ENCODE peak calls at places on chromosomes 11 and 22, in ten cellular contexts. One of them, this sample, is unnamed.
A peak's percentile ranks its signal among the peaks of the same experiment; 100 is the strongest.

GRCh38 chr11:132980721-132981120 is 551.6 kb downstream of the OPCML start:
- DNase-seq in HCT116: no peak
- DNase-seq in IMR-90: no peak
- DNase-seq in thoracic aorta: no peak
- DNase-seq in pancreas: no peak
- DNase-seq in A549: no peak
- DNase-seq in mammary epithelial cell: no peak
- DNase-seq in PC-3: no peak
- DNase-seq in cardiac muscle cell: no peak
- DNase-seq in CD8-positive, alpha-beta memory T cell: no peak
- DNase-seq in this sample: no peak

GRCh38 chr11:35376613-35377012 is 42.7 kb downstream of the SLC1A2 start:
- DNase-seq in HCT116: no peak
- DNase-seq in PC-3: no peak
- DNase-seq in pancreas: no peak
- DNase-seq in thoracic aorta: no peak
- DNase-seq in cardiac muscle cell: no peak
- DNase-seq in CD8-positive, alpha-beta memory T cell: no peak
- DNase-seq in A549: no peak
- DNase-seq in IMR-90: peak; percentile 74
- DNase-seq in mammary epithelial cell: no peak
- DNase-seq in this sample: no peak

GRCh38 chr11:9982796-9983579 is 311.0 kb downstream of the SBF2 start:
- DNase-seq in thoracic aorta: no peak
- DNase-seq in HCT116: peak; percentile 31
- DNase-seq in PC-3: peak; percentile 85
- DNase-seq in CD8-positive, alpha-beta memory T cell: no peak
- DNase-seq in cardiac muscle cell: peak; percentile 71
- DNase-seq in IMR-90: peak; percentile 40
- DNase-seq in A549: peak; percentile 97
- DNase-seq in pancreas: no peak
- DNase-seq in mammary epithelial cell: peak; percentile 43
- DNase-seq in this sample: no peak

GRCh38 chr11:12721816-12722604 is 47.8 kb downstream of the TEAD1 start:
- DNase-seq in pancreas: no peak
- DNase-seq in PC-3: peak; percentile 53
- DNase-seq in HCT116: no peak
- DNase-seq in A549: peak; percentile 31
- DNase-seq in CD8-positive, alpha-beta memory T cell: no peak
- DNase-seq in mammary epithelial cell: no peak
- DNase-seq in IMR-90: no peak
- DNase-seq in thoracic aorta: no peak
- DNase-seq in cardiac muscle cell: no peak
- DNase-seq in this sample: no peak

GRCh38 chr11:58395581-58395980 is 11.1 kb downstream of the OR5B3 start:
- DNase-seq in HCT116: no peak
- DNase-seq in IMR-90: peak; percentile 71
- DNase-seq in CD8-positive, alpha-beta memory T cell: no peak
- DNase-seq in PC-3: peak; percentile 39
- DNase-seq in A549: no peak
- DNase-seq in thoracic aorta: no peak
- DNase-seq in cardiac muscle cell: no peak
- DNase-seq in pancreas: no peak
- DNase-seq in mammary epithelial cell: peak; percentile 31
- DNase-seq in this sample: no peak

GRCh38 chr22:29987143-29987542 is 93.1 kb upstream of the HORMAD2 start:
- DNase-seq in thoracic aorta: no peak
- DNase-seq in pancreas: no peak
- DNase-seq in PC-3: no peak
- DNase-seq in CD8-positive, alpha-beta memory T cell: no peak
- DNase-seq in A549: no peak
- DNase-seq in IMR-90: no peak
- DNase-seq in HCT116: no peak
- DNase-seq in cardiac muscle cell: no peak
- DNase-seq in mammary epithelial cell: no peak
- DNase-seq in this sample: no peak

GRCh38 chr11:19512621-19513020 is 200.0 kb upstream of the NAV2 start:
- DNase-seq in PC-3: no peak
- DNase-seq in CD8-positive, alpha-beta memory T cell: no peak
- DNase-seq in IMR-90: no peak
- DNase-seq in pancreas: no peak
- DNase-seq in HCT116: no peak
- DNase-seq in A549: no peak
- DNase-seq in cardiac muscle cell: no peak
- DNase-seq in thoracic aorta: no peak
- DNase-seq in mammary epithelial cell: no peak
- DNase-seq in this sample: no peak

GRCh38 chr11:47393163-47394049 is 15.0 kb upstream of the SLC39A13 start:
- DNase-seq in thoracic aorta: no peak
- DNase-seq in cardiac muscle cell: peak; percentile 41
- DNase-seq in HCT116: no peak
- DNase-seq in PC-3: no peak
- DNase-seq in A549: no peak
- DNase-seq in pancreas: no peak
- DNase-seq in CD8-positive, alpha-beta memory T cell: no peak
- DNase-seq in IMR-90: peak; percentile 88
- DNase-seq in mammary epithelial cell: no peak
- DNase-seq in this sample: no peak

GRCh38 chr11:129248618-129249017 is 56.5 kb upstream of the ARHGAP32 start:
- DNase-seq in cardiac muscle cell: peak; percentile 64
- DNase-seq in HCT116: no peak
- DNase-seq in IMR-90: peak; percentile 80
- DNase-seq in PC-3: peak; percentile 82
- DNase-seq in thoracic aorta: no peak
- DNase-seq in pancreas: no peak
- DNase-seq in mammary epithelial cell: peak; percentile 51
- DNase-seq in CD8-positive, alpha-beta memory T cell: no peak
- DNase-seq in A549: peak; percentile 49
- DNase-seq in this sample: no peak

GRCh38 chr22:23215294-23216204 is 35.2 kb downstream of the BCR start:
- DNase-seq in cardiac muscle cell: peak; percentile 25
- DNase-seq in pancreas: peak; percentile 67
- DNase-seq in HCT116: no peak
- DNase-seq in thoracic aorta: no peak
- DNase-seq in A549: no peak
- DNase-seq in CD8-positive, alpha-beta memory T cell: no peak
- DNase-seq in PC-3: peak; percentile 46
- DNase-seq in mammary epithelial cell: peak; percentile 14
- DNase-seq in IMR-90: peak; percentile 64
- DNase-seq in this sample: no peak

GRCh38 chr11:69931994-69932910 is 113.0 kb upstream of the FGF3 start:
- DNase-seq in cardiac muscle cell: no peak
- DNase-seq in IMR-90: no peak
- DNase-seq in CD8-positive, alpha-beta memory T cell: no peak
- DNase-seq in A549: no peak
- DNase-seq in mammary epithelial cell: no peak
- DNase-seq in pancreas: no peak
- DNase-seq in PC-3: no peak
- DNase-seq in HCT116: no peak
- DNase-seq in thoracic aorta: no peak
- DNase-seq in this sample: no peak

GRCh38 chr11:55655096-55655495 is 6.9 kb upstream of the OR4C6 start:
- DNase-seq in HCT116: no peak
- DNase-seq in mammary epithelial cell: no peak
- DNase-seq in thoracic aorta: no peak
- DNase-seq in A549: no peak
- DNase-seq in CD8-positive, alpha-beta memory T cell: no peak
- DNase-seq in pancreas: no peak
- DNase-seq in cardiac muscle cell: no peak
- DNase-seq in IMR-90: no peak
- DNase-seq in PC-3: peak; percentile 44
- DNase-seq in this sample: no peak
- H3K9me3 ChIP-seq in HCT116: peaks cover 37% of the 10 kb centered on the region
- H3K9me3 ChIP-seq in mammary epithelial cell: peaks cover 2% of the 10 kb centered on the region
- H3K9me3 ChIP-seq in thoracic aorta: no peaks in the 10 kb centered on the region
- H3K9me3 ChIP-seq in A549: no peaks in the 10 kb centered on the region
- H3K9me3 ChIP-seq in CD8-positive, alpha-beta memory T cell: no peaks in the 10 kb centered on the region
- H3K9me3 ChIP-seq in pancreas: no peaks in the 10 kb centered on the region
- H3K9me3 ChIP-seq in cardiac muscle cell: peaks cover 4% of the 10 kb centered on the region
- H3K9me3 ChIP-seq in IMR-90: peaks cover 4% of the 10 kb centered on the region
- H3K9me3 ChIP-seq in PC-3: no peaks in the 10 kb centered on the region
- H3K9me3 ChIP-seq in this sample: no peaks in the 10 kb centered on the region

GRCh38 chr11:125942276-125942611 is 3.6 kb upstream of the VSIG10L2 start:
- DNase-seq in IMR-90: no peak
- DNase-seq in pancreas: no peak
- DNase-seq in cardiac muscle cell: no peak
- DNase-seq in CD8-positive, alpha-beta memory T cell: no peak
- DNase-seq in PC-3: no peak
- DNase-seq in mammary epithelial cell: no peak
- DNase-seq in A549: no peak
- DNase-seq in HCT116: no peak
- DNase-seq in thoracic aorta: no peak
- DNase-seq in this sample: no peak
- H3K27ac ChIP-seq in IMR-90: no peak overlapping the region
- H3K27ac ChIP-seq in pancreas: no peak overlapping the region
- H3K27ac ChIP-seq in cardiac muscle cell: no peak overlapping the region
- H3K27ac ChIP-seq in CD8-positive, alpha-beta memory T cell: no peak overlapping the region
- H3K27ac ChIP-seq in PC-3: no peak overlapping the region
- H3K27ac ChIP-seq in mammary epithelial cell: no peak overlapping the region
- H3K27ac ChIP-seq in A549: no peak overlapping the region
- H3K27ac ChIP-seq in HCT116: no peak overlapping the region
- H3K27ac ChIP-seq in thoracic aorta: no peak overlapping the region
- H3K27ac ChIP-seq in this sample: no peak overlapping the region

GRCh38 chr22:47966316-47966715 is 1203.9 kb downstream of the TBC1D22A start:
- DNase-seq in pancreas: no peak
- DNase-seq in mammary epithelial cell: no peak
- DNase-seq in A549: no peak
- DNase-seq in HCT116: no peak
- DNase-seq in PC-3: no peak
- DNase-seq in CD8-positive, alpha-beta memory T cell: no peak
- DNase-seq in cardiac muscle cell: no peak
- DNase-seq in IMR-90: no peak
- DNase-seq in thoracic aorta: no peak
- DNase-seq in this sample: no peak
- H3K9me3 ChIP-seq in pancreas: no peaks in the 10 kb centered on the region
- H3K9me3 ChIP-seq in mammary epithelial cell: peaks cover 39% of the 10 kb centered on the region
- H3K9me3 ChIP-seq in A549: no peaks in the 10 kb centered on the region
- H3K9me3 ChIP-seq in HCT116: no peaks in the 10 kb centered on the region
- H3K9me3 ChIP-seq in PC-3: no peaks in the 10 kb centered on the region
- H3K9me3 ChIP-seq in CD8-positive, alpha-beta memory T cell: no peaks in the 10 kb centered on the region
- H3K9me3 ChIP-seq in cardiac muscle cell: peaks cover 3% of the 10 kb centered on the region
- H3K9me3 ChIP-seq in IMR-90: peaks cover 38% of the 10 kb centered on the region
- H3K9me3 ChIP-seq in thoracic aorta: no peaks in the 10 kb centered on the region
- H3K9me3 ChIP-seq in this sample: no peaks in the 10 kb centered on the region

GRCh38 chr11:16785520-16786128 is 47.2 kb downstream of the C11orf58 start:
- DNase-seq in CD8-positive, alpha-beta memory T cell: peak; percentile 59
- DNase-seq in mammary epithelial cell: peak; percentile 61
- DNase-seq in PC-3: peak; percentile 71
- DNase-seq in cardiac muscle cell: peak; percentile 87
- DNase-seq in thoracic aorta: no peak
- DNase-seq in HCT116: peak; percentile 54
- DNase-seq in pancreas: peak; percentile 76
- DNase-seq in IMR-90: peak; percentile 75
- DNase-seq in A549: peak; percentile 77
- DNase-seq in this sample: peak; percentile 35
- H3K27ac ChIP-seq in CD8-positive, alpha-beta memory T cell: no peak overlapping the region
- H3K27ac ChIP-seq in mammary epithelial cell: no peak overlapping the region
- H3K27ac ChIP-seq in PC-3: no peak overlapping the region
- H3K27ac ChIP-seq in cardiac muscle cell: peak overlapping the region; percentile 0
- H3K27ac ChIP-seq in thoracic aorta: no peak overlapping the region
- H3K27ac ChIP-seq in HCT116: no peak overlapping the region
- H3K27ac ChIP-seq in pancreas: no peak overlapping the region
- H3K27ac ChIP-seq in IMR-90: no peak overlapping the region
- H3K27ac ChIP-seq in A549: no peak overlapping the region
- H3K27ac ChIP-seq in this sample: no peak overlapping the region

GRCh38 chr22:50400931-50401330 is 57.8 kb downstream of the PPP6R2 start:
- DNase-seq in HCT116: no peak
- DNase-seq in pancreas: no peak
- DNase-seq in cardiac muscle cell: no peak
- DNase-seq in IMR-90: no peak
- DNase-seq in CD8-positive, alpha-beta memory T cell: no peak
- DNase-seq in mammary epithelial cell: no peak
- DNase-seq in PC-3: no peak
- DNase-seq in thoracic aorta: no peak
- DNase-seq in A549: no peak
- DNase-seq in this sample: no peak

GRCh38 chr22:50398698-50399648 is 55.8 kb downstream of the PPP6R2 start:
- DNase-seq in PC-3: no peak
- DNase-seq in IMR-90: no peak
- DNase-seq in pancreas: peak; percentile 73
- DNase-seq in mammary epithelial cell: no peak
- DNase-seq in HCT116: no peak
- DNase-seq in cardiac muscle cell: no peak
- DNase-seq in A549: peak; percentile 7
- DNase-seq in thoracic aorta: no peak
- DNase-seq in CD8-positive, alpha-beta memory T cell: no peak
- DNase-seq in this sample: no peak

GRCh38 chr22:50400406-50400805 is 57.3 kb downstream of the PPP6R2 start:
- DNase-seq in A549: no peak
- DNase-seq in mammary epithelial cell: no peak
- DNase-seq in CD8-positive, alpha-beta memory T cell: no peak
- DNase-seq in IMR-90: no peak
- DNase-seq in cardiac muscle cell: no peak
- DNase-seq in HCT116: no peak
- DNase-seq in pancreas: no peak
- DNase-seq in PC-3: no peak
- DNase-seq in thoracic aorta: no peak
- DNase-seq in this sample: no peak

GRCh38 chr22:50401907-50402306 is 58.8 kb downstream of the PPP6R2 start:
- DNase-seq in pancreas: no peak
- DNase-seq in thoracic aorta: no peak
- DNase-seq in PC-3: no peak
- DNase-seq in CD8-positive, alpha-beta memory T cell: no peak
- DNase-seq in IMR-90: no peak
- DNase-seq in A549: no peak
- DNase-seq in mammary epithelial cell: no peak
- DNase-seq in cardiac muscle cell: no peak
- DNase-seq in HCT116: no peak
- DNase-seq in this sample: no peak

DNA sequence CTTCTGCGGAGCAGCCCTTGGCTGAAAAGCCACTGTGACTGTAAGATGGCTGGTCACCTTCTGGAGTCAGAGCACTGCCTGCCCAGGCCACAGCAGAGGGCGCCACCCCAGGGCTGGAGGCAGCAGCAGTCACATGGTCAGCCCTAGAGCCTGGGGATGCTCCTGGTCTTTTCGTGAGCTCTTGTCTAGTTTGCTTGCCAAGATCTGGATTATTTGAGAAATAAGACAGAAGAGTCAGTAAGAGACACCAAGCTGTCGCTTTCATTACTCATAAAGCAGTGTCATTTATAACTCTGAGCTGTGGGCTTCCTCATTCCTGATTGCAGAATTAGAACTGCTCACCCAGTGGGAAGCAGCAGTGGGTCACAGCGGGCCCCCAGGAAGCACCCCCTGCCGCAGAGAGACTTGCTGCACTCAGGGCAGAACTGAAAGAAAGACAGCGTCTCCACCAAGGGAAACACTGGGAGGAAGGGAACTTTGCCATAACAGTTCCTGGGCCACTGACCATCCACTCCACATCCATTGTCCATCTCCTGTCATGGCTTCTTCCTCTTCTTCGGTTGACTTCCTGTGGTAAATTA is 56.7 kb downstream of the PPP6R2 start:
- DNase-seq in PC-3: no peak
- DNase-seq in HCT116: peak; percentile 3
- DNase-seq in A549: peak; percentile 49
- DNase-seq in CD8-positive, alpha-beta memory T cell: no peak
- DNase-seq in pancreas: peak; percentile 44
- DNase-seq in IMR-90: no peak
- DNase-seq in mammary epithelial cell: no peak
- DNase-seq in thoracic aorta: no peak
- DNase-seq in cardiac muscle cell: peak; percentile 15
- DNase-seq in this sample: peak; percentile 20
- H3K9me3 ChIP-seq in PC-3: no peaks in the 10 kb centered on the region
- H3K9me3 ChIP-seq in HCT116: no peaks in the 10 kb centered on the region
- H3K9me3 ChIP-seq in A549: no peaks in the 10 kb centered on the region
- H3K9me3 ChIP-seq in CD8-positive, alpha-beta memory T cell: no peaks in the 10 kb centered on the region
- H3K9me3 ChIP-seq in pancreas: no peaks in the 10 kb centered on the region
- H3K9me3 ChIP-seq in IMR-90: no peaks in the 10 kb centered on the region
- H3K9me3 ChIP-seq in mammary epithelial cell: no peaks in the 10 kb centered on the region
- H3K9me3 ChIP-seq in thoracic aorta: no peaks in the 10 kb centered on the region
- H3K9me3 ChIP-seq in cardiac muscle cell: no peaks in the 10 kb centered on the region
- H3K9me3 ChIP-seq in this sample: no peaks in the 10 kb centered on the region

GRCh38 chr11:117197006-117197405 is 2.2 kb upstream of the TAGLN start:
- DNase-seq in CD8-positive, alpha-beta memory T cell: no peak
- DNase-seq in A549: no peak
- DNase-seq in IMR-90: no peak
- DNase-seq in mammary epithelial cell: no peak
- DNase-seq in PC-3: no peak
- DNase-seq in thoracic aorta: no peak
- DNase-seq in cardiac muscle cell: no peak
- DNase-seq in HCT116: no peak
- DNase-seq in pancreas: no peak
- DNase-seq in this sample: no peak
- H3K27ac ChIP-seq in CD8-positive, alpha-beta memory T cell: no peak overlapping the region
- H3K27ac ChIP-seq in A549: no peak overlapping the region
- H3K27ac ChIP-seq in IMR-90: no peak overlapping the region
- H3K27ac ChIP-seq in mammary epithelial cell: no peak overlapping the region
- H3K27ac ChIP-seq in PC-3: no peak overlapping the region
- H3K27ac ChIP-seq in thoracic aorta: peak overlapping the region; percentile 99
- H3K27ac ChIP-seq in cardiac muscle cell: no peak overlapping the region
- H3K27ac ChIP-seq in HCT116: no peak overlapping the region
- H3K27ac ChIP-seq in pancreas: no peak overlapping the region
- H3K27ac ChIP-seq in this sample: no peak overlapping the region

This sample was measured in CD4-positive, CD25-positive, alpha-beta regulatory T cell.